ENCODE peak calls at places on chromosomes 11 and 22, in ten cellular contexts. G is OCI-LY7, L is GM23248, N is GM23338, A is PC-9, F is SK-N-SH, Z is Karpas-422, U is HCT116, K is MM.1S, Q is hepatocyte. O is an unnamed sample.

GRCh38 chr11:7353100-7353499 is 101.4 kb downstream of the SYT9 start:
- DNase-seq in A (no peak), Q (peak; percentile 43), L (peak; percentile 64), G (peak; percentile 68), U (peak; percentile 22), F (no peak), N (peak; percentile 87), K (peak; percentile 48), Z (peak; percentile 82), O (peak; percentile 55)

GRCh38 chr11:75499423-75500305 is 26.1 kb downstream of the GDPD5 start:
- DNase-seq in U (no peak), F (no peak), K (no peak), L (peak; percentile 97), A (peak; percentile 89), N (no peak), Q (no peak), Z (no peak), G (no peak), O (peak; percentile 94)

GRCh38 chr22:42678894-42679293 is 29.7 kb upstream of the CYB5R3 start:
- DNase-seq in U (no peak), A (no peak), K (no peak), N (no peak), L (no peak), F (no peak), Z (no peak), Q (no peak), G (no peak), O (no peak)

GRCh38 chr11:128098840-128099239 is 488.5 kb downstream of the ETS1 start:
- DNase-seq in A (no peak), L (no peak), U (no peak), K (no peak), Q (no peak), F (no peak), Z (no peak), G (no peak), N (peak; percentile 14), O (no peak)

GRCh38 chr22:47994045-47994444 is 1231.6 kb downstream of the TBC1D22A start:
- DNase-seq in U (no peak), K (no peak), Z (no peak), G (no peak), F (no peak), L (no peak), Q (no peak), A (no peak), N (no peak), O (no peak)

GRCh38 chr11:18384157-18384641 is 10.2 kb upstream of the LDHA start:
- DNase-seq in N (no peak), U (no peak), F (peak; percentile 74), Z (no peak), Q (peak; percentile 78), A (peak; percentile 96), K (peak; percentile 79), G (peak; percentile 45), L (peak; percentile 91), O (peak; percentile 87)

GRCh38 chr22:34294986-34295385 is 374.7 kb upstream of the LARGE1 start:
- DNase-seq in G (no peak), F (no peak), A (no peak), L (no peak), K (no peak), Q (peak; percentile 11), U (no peak), Z (no peak), N (no peak), O (no peak)

GRCh38 chr11:75678620-75679259 is 9.9 kb upstream of the MAP6 start:
- DNase-seq in Q (no peak), K (no peak), L (no peak), N (no peak), G (no peak), Z (no peak), A (no peak), F (no peak), U (no peak), O (no peak)

GRCh38 chr11:103872748-103873147 is 163.7 kb upstream of the DDI1 start:
- DNase-seq in G (no peak), F (no peak), L (no peak), K (no peak), A (peak; percentile 45), Q (no peak), N (no peak), U (no peak), Z (no peak), O (peak; percentile 21)

DNA sequence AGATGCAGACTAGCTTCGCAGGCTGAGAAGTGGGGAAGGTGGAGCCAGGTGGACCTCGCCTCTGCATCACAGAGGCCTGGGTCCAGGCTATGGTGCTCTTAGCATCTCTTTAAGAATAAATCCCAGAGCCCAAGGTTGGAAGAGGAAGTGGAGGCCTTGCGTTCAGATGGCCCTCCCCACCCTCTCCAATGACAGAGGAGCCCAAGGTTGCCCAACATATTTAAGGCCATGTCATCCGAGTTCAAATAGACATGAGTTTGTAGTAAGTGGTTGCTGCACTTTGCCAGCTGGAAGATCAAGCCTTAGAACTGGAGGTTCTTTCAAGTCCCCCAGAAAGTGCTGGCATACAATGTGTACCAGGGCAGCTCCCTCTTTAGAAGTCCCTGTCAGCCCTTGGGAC is 47.1 kb upstream of the HORMAD2 start:
- DNase-seq in A (no peak), N (no peak), U (no peak), L (no peak), K (no peak), F (no peak), G (no peak), Z (no peak), Q (no peak), O (no peak)
- H3K9me2 ChIP-seq in A (no peaks in the 10 kb centered on the region), N (no peaks in the 10 kb centered on the region), U (no peaks in the 10 kb centered on the region), L (no peaks in the 10 kb centered on the region), K (no peaks in the 10 kb centered on the region), F (no peaks in the 10 kb centered on the region), G (no peaks in the 10 kb centered on the region), Z (no peaks in the 10 kb centered on the region), Q (no peaks in the 10 kb centered on the region), O (no peaks in the 10 kb centered on the region)

GRCh38 chr11:66044757-66045156 is 4.2 kb downstream of the GAL3ST3 start:
- DNase-seq in U (no peak), Z (no peak), A (no peak), N (no peak), F (no peak), G (no peak), L (no peak), Q (no peak), K (no peak), O (no peak)
- H3K9me2 ChIP-seq in U (no peaks in the 10 kb centered on the region), Z (no peaks in the 10 kb centered on the region), A (no peaks in the 10 kb centered on the region), N (no peaks in the 10 kb centered on the region), F (no peaks in the 10 kb centered on the region), G (no peaks in the 10 kb centered on the region), L (no peaks in the 10 kb centered on the region), Q (no peaks in the 10 kb centered on the region), K (no peaks in the 10 kb centered on the region), O (no peaks in the 10 kb centered on the region)

GRCh38 chr11:59289782-59290181 is 68.9 kb upstream of the OR5AN1 start:
- DNase-seq in L (no peak), K (no peak), Z (peak; percentile 22), U (no peak), N (no peak), A (no peak), Q (no peak), F (no peak), G (no peak), O (no peak)

GRCh38 chr11:59295435-59295834 is 63.3 kb upstream of the OR5AN1 start:
- DNase-seq in F (no peak), U (no peak), Z (no peak), N (no peak), K (no peak), L (no peak), A (no peak), G (no peak), Q (no peak), O (no peak)

GRCh38 chr11:59291228-59291627 is 67.5 kb upstream of the OR5AN1 start:
- DNase-seq in L (no peak), Q (no peak), U (no peak), F (no peak), Z (no peak), N (no peak), K (no peak), A (no peak), G (no peak), O (no peak)

GRCh38 chr11:59289356-59289755 is 69.3 kb upstream of the OR5AN1 start:
- DNase-seq in U (no peak), Z (peak; percentile 70), A (no peak), G (no peak), L (no peak), F (no peak), Q (no peak), N (no peak), K (no peak), O (no peak)

GRCh38 chr11:59292611-59293010 is 66.1 kb upstream of the OR5AN1 start:
- DNase-seq in K (no peak), U (no peak), A (peak; percentile 89), F (no peak), L (no peak), N (no peak), Q (no peak), G (no peak), Z (no peak), O (peak; percentile 64)
- H3K9me2 ChIP-seq in K (no peaks in the 10 kb centered on the region), U (no peaks in the 10 kb centered on the region), A (no peaks in the 10 kb centered on the region), F (no peaks in the 10 kb centered on the region), L (no peaks in the 10 kb centered on the region), N (peaks cover 9% of the 10 kb centered on the region), Q (no peaks in the 10 kb centered on the region), G (no peaks in the 10 kb centered on the region), Z (no peaks in the 10 kb centered on the region), O (no peaks in the 10 kb centered on the region)

GRCh38 chr22:50173983-50174355 is 3.4 kb downstream of the PANX2 start:
- DNase-seq in Q (no peak), G (no peak), U (no peak), Z (peak; percentile 34), F (no peak), A (no peak), L (no peak), K (no peak), N (no peak), O (no peak)

GRCh38 chr22:50171319-50171964 is 911 bp downstream of the PANX2 start:
- DNase-seq in U (no peak), A (no peak), Z (no peak), N (peak; percentile 18), K (no peak), Q (no peak), G (no peak), F (no peak), L (no peak), O (no peak)

GRCh38 chr22:50173221-50173982 is 2.9 kb downstream of the PANX2 start:
- DNase-seq in F (no peak), G (peak; percentile 66), N (no peak), K (no peak), A (no peak), U (no peak), Z (peak; percentile 76), L (no peak), Q (no peak), O (no peak)

GRCh38 chr22:50170453-50171318 is at the start of gene PANX2:
- DNase-seq in Z (no peak), L (peak; percentile 48), G (no peak), F (peak; percentile 85), K (no peak), U (no peak), Q (no peak), N (peak; percentile 59), A (no peak), O (no peak)

DNA sequence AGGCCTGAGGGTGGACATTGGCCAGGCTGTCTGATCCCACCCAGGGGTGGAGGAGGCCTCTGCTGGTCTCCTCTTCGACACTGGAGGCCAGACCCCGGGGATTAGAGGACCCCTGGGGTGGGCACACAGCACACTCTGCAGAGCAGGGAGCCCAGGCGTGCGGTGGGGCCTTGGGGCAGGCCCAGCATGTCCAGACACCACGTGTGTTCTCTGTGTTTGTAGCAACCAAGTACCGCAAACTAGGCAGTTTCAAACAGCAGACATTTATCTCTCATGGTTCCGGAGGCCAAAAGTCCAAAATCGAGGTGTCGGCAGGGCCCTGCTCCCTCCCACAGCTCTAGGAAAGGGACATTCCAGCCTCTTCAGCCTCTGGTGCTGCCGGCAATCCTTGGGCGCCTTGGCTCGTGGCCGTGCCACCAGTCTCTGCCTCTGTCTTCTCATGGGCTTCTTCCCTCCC is 1.5 kb downstream of the PANX2 start:
- DNase-seq in Z (no peak), N (no peak), U (no peak), A (no peak), K (no peak), F (no peak), G (no peak), Q (no peak), L (no peak), O (no peak)
- H3K9me2 ChIP-seq in Z (no peaks in the 10 kb centered on the region), N (no peaks in the 10 kb centered on the region), U (no peaks in the 10 kb centered on the region), A (no peaks in the 10 kb centered on the region), K (no peaks in the 10 kb centered on the region), F (no peaks in the 10 kb centered on the region), G (no peaks in the 10 kb centered on the region), Q (no peaks in the 10 kb centered on the region), L (no peaks in the 10 kb centered on the region), O (no peaks in the 10 kb centered on the region)